ENCODE peak calls at places on chromosomes 6 and 20, in four cellular contexts. F is lung, U is H9, X is upper lobe of right lung. J is an unnamed sample. For H3K4me1, the result is how much of the 10 kb centered on the place peaks cover.

GRCh38 chr20:60258255-60258863 is 300.1 kb downstream of the CDH26 start:
- DNase-seq in F (no peak), U (no peak), X (no peak), J (no peak)

GRCh38 chr6:48744948-48745347 is 634.0 kb upstream of the PTCHD4 start:
- DNase-seq in F (no peak), U (no peak), X (no peak), J (no peak)

GRCh38 chr20:37407117-37407566 is 61.2 kb downstream of the SRC start:
- DNase-seq in F (no peak), U (no peak), X (no peak), J (no peak)

GRCh38 chr6:38264605-38265004 is 375.1 kb downstream of the BTBD9 start:
- DNase-seq in F (no peak), U (peak), X (no peak), J (no peak)

GRCh38 chr20:50975701-50976330 is 17.2 kb downstream of the MOCS3 start:
- DNase-seq in F (no peak), U (no peak), X (no peak), J (no peak)

GRCh38 chr6:166375013-166375412 is 7.7 kb downstream of the MPC1 start:
- DNase-seq in F (no peak), U (no peak), X (no peak), J (no peak)

GRCh38 chr6:63792846-63793245 is 157.2 kb downstream of the PHF3 start:
- DNase-seq in F (no peak), U (no peak), X (no peak), J (no peak)

GRCh38 chr6:137494281-137494966 is at the start of gene OLIG3:
- DNase-seq in F (no peak), U (peak), X (no peak), J (no peak)

GRCh38 chr6:112357801-112358200 is 10.7 kb downstream of the RFPL4B start:
- DNase-seq in F (no peak), U (no peak), X (no peak), J (no peak)

GRCh38 chr20:39916236-39916635 is 772.8 kb downstream of the MAFB start:
- DNase-seq in F (no peak), U (no peak), X (no peak), J (no peak)

GRCh38 chr6:108492131-108492766 is 68.5 kb upstream of the FOXO3 start:
- DNase-seq in F (no peak), U (no peak), X (no peak), J (no peak)

GRCh38 chr6:112087916-112088315 is 525 bp downstream of the FAM229B start:
- DNase-seq in F (no peak), U (no peak), X (no peak), J (no peak)

GRCh38 chr6:84842526-84843161 is 78.2 kb upstream of the TBX18 start:
- DNase-seq in F (no peak), U (no peak), X (no peak), J (no peak)

GRCh38 chr6:89467437-89467836 is 34.5 kb downstream of the ANKRD6 start:
- DNase-seq in F (no peak), U (no peak), X (no peak), J (no peak)

GRCh38 chr6:159790947-159791598 is 806 bp downstream of the MRPL18 start:
- DNase-seq in F (no peak), U (no peak), X (no peak), J (peak)

GRCh38 chr20:49584418-49585382 is 16.8 kb upstream of the PTGIS start:
- DNase-seq in F (no peak), U (no peak), X (no peak), J (no peak)

GRCh38 chr20:63739129-63740069 is at the start of gene SLC2A4RG:
- DNase-seq in F (peak), U (peak), X (peak), J (peak)

GRCh38 chr6:142881771-142882170 is 63.2 kb downstream of the HIVEP2 start:
- DNase-seq in F (no peak), U (no peak), X (no peak), J (no peak)

GRCh38 chr6:167452338-167453081 is 127.6 kb downstream of the TTLL2 start:
- DNase-seq in F (no peak), U (no peak), X (no peak), J (no peak)

GRCh38 chr6:26412225-26412624 is 10.2 kb downstream of the BTN3A1 start:
- DNase-seq in F (no peak), U (peak), X (no peak), J (no peak)

GRCh38 chr6:14754636-14755513 is 491.0 kb upstream of the JARID2 start:
- DNase-seq in F (no peak), U (no peak), X (no peak), J (no peak)

GRCh38 chr6:73929421-73929820 is 233.4 kb downstream of the CD109 start:
- DNase-seq in F (no peak), U (no peak), X (no peak), J (no peak)

GRCh38 chr6:147000545-147001488 is 203.4 kb upstream of the STXBP5 start:
- DNase-seq in F (no peak), U (no peak), X (no peak), J (no peak)

GRCh38 chr6:149636116-149636515 is 12.4 kb downstream of the KATNA1 start:
- DNase-seq in F (no peak), U (no peak), X (no peak), J (no peak)

GRCh38 chr6:143441680-143442359 is 8.7 kb downstream of the ADAT2 start:
- DNase-seq in F (no peak), U (no peak), X (no peak), J (no peak)

GRCh38 chr20:50313223-50313820 is 122.7 kb downstream of the CEBPB start:
- DNase-seq in F (no peak), U (no peak), X (peak), J (peak)

GRCh38 chr6:170347091-170347490 is 40.5 kb downstream of the FAM120B start:
- DNase-seq in F (no peak), U (no peak), X (no peak), J (no peak)

GRCh38 chr6:138465007-138465645 is 34.2 kb downstream of the NHSL1 start:
- DNase-seq in F (no peak), U (no peak), X (no peak), J (no peak)

GRCh38 chr20:3312940-3313656 is 74.1 kb upstream of the SLC4A11 start:
- DNase-seq in F (no peak), U (no peak), X (no peak), J (no peak)

GRCh38 chr6:12546659-12546987 is 169.9 kb upstream of the PHACTR1 start:
- DNase-seq in F (no peak), U (no peak), X (no peak), J (no peak)

GRCh38 chr6:33817520-33817919 is 13.7 kb upstream of the MLN start:
- DNase-seq in F (no peak), U (no peak), X (no peak), J (no peak)
- H3K4me1 ChIP-seq in F (under half), U (under half), X (under half), J (under half)

GRCh38 chr20:32474009-32474716 is 111.0 kb downstream of the NOL4L start:
- DNase-seq in F (no peak), U (no peak), X (peak), J (no peak)
- H3K27ac ChIP-seq in F (peak), U (no peak), X (peak), J (peak)

GRCh38 chr6:87922947-87923330 is 124.7 kb upstream of the SPACA1 start:
- DNase-seq in F (no peak), U (no peak), X (no peak), J (peak)

GRCh38 chr6:87923389-87924050 is 124.1 kb upstream of the SPACA1 start:
- DNase-seq in F (no peak), U (no peak), X (no peak), J (no peak)

GRCh38 chr6:87926687-87927086 is 121.0 kb upstream of the SPACA1 start:
- DNase-seq in F (no peak), U (no peak), X (no peak), J (no peak)

GRCh38 chr6:87926072-87926471 is 121.6 kb upstream of the SPACA1 start:
- DNase-seq in F (no peak), U (no peak), X (no peak), J (no peak)

GRCh38 chr6:87925373-87926060 is 122.1 kb upstream of the SPACA1 start:
- DNase-seq in F (no peak), U (no peak), X (no peak), J (peak)
- H3K4me1 ChIP-seq in F (under half), U (under half), X (under half), J (under half)

DNA sequence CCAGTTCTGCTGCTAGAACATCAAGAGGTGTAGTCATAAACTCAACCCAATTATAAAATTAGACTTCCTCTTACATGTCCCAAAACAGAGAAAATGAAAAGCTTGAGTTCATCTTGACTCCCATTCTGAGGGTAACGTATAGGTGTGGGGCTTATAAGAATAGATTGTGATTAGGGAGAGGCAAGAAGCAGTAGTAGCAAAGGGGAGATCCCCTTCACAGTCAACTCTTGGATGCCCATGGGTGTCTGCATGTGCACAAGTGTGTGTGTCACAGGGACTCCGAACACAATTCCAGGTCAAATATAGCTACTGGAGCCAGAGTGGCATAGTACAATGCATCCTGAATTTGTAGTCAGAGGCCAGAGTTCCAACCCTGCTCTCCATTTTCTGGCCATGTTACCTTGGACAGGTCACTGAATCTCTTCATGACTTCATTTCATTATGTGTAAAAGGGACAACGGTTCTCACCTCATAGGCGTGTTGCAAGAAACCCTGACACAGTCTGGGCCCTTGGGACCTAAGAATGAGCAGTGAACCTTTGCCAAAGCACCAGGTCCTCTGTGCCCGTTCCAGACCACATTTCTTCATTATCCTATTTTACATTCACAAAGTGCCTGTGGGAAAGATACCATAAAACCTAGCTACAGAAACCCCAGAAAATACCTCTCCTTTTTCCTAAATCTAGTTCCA is 11.8 kb downstream of the GSTA4 start:
- DNase-seq in F (no peak), U (no peak), X (no peak), J (no peak)
- H3K27ac ChIP-seq in F (no peak), U (no peak), X (no peak), J (no peak)

GRCh38 chr6:132568611-132569010 is 1.5 kb upstream of the TAAR6 start:
- DNase-seq in F (no peak), U (no peak), X (no peak), J (no peak)
- H3K4me1 ChIP-seq in F (under half), U (under half), X (under half), J (under half)

GRCh38 chr6:148137652-148138051 is 205.0 kb upstream of the SASH1 start:
- DNase-seq in F (no peak), U (no peak), X (no peak), J (no peak)
- H3K27ac ChIP-seq in F (no peak), U (no peak), X (no peak), J (no peak)

GRCh38 chr20:44389871-44390270 is 34.4 kb downstream of the HNF4A start:
- DNase-seq in F (no peak), U (no peak), X (no peak), J (no peak)
- H3K4me1 ChIP-seq in F (under half), U (under half), X (under half), J (under half)

DNA sequence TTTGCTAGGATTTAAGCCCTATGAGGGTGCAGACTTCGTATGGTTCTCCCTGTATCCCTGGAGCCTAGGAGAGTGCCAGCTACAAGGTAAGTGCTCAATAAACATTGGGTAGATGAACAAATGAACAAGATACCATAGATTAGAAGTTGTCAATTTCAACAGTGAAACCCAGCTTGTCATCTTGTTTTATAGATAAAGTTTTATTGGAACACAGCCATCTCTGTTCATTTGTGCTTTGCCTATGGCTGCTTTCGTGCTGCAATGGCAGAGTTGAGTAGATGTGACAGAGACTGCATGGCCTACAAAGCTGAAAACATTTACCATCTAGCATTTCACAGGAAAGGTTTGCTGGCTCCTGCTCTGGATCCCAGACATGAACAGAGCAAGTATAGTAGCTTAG is 5.6 kb downstream of the DAAM2 start:
- DNase-seq in F (no peak), U (no peak), X (no peak), J (no peak)
- H3K27ac ChIP-seq in F (no peak), U (no peak), X (no peak), J (no peak)

DNA sequence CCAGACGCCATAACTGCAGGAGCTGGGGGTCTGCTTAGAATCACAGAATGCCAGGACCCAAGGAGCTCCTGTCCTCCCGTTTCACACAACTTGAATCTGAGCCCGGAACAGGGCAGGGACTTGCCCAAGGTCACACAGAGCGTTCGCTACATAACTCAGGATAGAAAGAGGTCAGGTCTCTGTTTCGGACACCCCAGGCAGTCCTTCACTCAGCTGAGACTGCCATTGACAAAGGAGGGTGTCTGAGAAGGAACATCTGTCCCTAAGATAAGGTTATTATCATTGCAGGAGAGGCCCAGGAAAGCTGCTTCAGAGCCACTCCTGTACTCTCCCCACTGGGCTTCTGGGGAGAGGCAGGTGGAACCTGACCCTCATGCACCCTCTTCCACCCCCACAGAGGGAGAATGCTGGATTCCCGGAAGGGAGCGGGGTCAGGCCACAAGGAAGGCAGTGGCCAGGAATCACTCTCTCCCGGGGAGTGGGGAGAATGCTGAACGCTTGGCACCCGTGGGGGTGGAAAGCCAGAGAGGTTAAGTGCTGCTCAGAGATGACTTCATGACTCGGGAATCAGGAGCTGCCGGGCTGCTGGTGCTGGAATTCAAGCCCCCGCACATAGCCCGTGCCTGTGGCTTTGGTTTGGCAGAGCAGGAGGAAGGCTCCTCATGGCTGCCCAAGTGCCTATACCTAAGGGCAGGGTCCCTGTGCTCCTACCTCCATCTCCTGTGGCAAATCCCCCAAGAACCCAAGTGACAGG is 10.7 kb downstream of the SDC4 start:
- DNase-seq in F (peak), U (no peak), X (peak), J (no peak)
- H3K4me1 ChIP-seq in F (under half), U (under half), X (half or more), J (under half)

GRCh38 chr20:62377064-62377461 is 9.8 kb upstream of the RPS21 start:
- DNase-seq in F (no peak), U (no peak), X (no peak), J (no peak)
- H3K27ac ChIP-seq in F (peak), U (no peak), X (peak), J (no peak)

J was measured in spleen.